ENCODE peak calls at places on chromosomes 6 and 20, in seven cellular contexts. I is brain microvascular endothelial cell, F is amniotic epithelial cell, E is NCI-H1417, W is Right ventricle myocardium inferior, L is breast epithelium, J is GM03348. M is an unnamed sample.
A peak's percentile ranks its signal among the peaks of the same experiment; 100 is the strongest.

GRCh38 chr6:156807028-156807427 is 29.9 kb downstream of the ARID1B start:
- DNase-seq in I (no peak), F (no peak), E (no peak), W (no peak), L (no peak), J (no peak), M (no peak)

GRCh38 chr20:24991897-24992419 is 593 bp downstream of the APMAP start:
- DNase-seq in I (peak; percentile 4), F (peak; percentile 7), E (no peak), W (no peak), L (no peak), J (peak; percentile 61), M (no peak)

GRCh38 chr6:44481056-44481455 is 93.5 kb downstream of the CDC5L start:
- DNase-seq in I (no peak), F (no peak), E (no peak), W (no peak), L (no peak), J (no peak), M (no peak)

GRCh38 chr6:108566406-108566805 is 5.7 kb downstream of the FOXO3 start:
- DNase-seq in I (no peak), F (no peak), E (no peak), W (no peak), L (no peak), J (no peak), M (no peak)

GRCh38 chr6:149855040-149855654 is 9.0 kb downstream of the LRP11 start:
- DNase-seq in I (peak; percentile 92), F (peak; percentile 91), E (no peak), W (no peak), L (no peak), J (no peak), M (no peak)

GRCh38 chr20:60255866-60256265 is 297.6 kb downstream of the CDH26 start:
- DNase-seq in I (no peak), F (no peak), E (no peak), W (no peak), L (no peak), J (no peak), M (no peak)

GRCh38 chr6:156933201-156934053 is 156.2 kb downstream of the ARID1B start:
- DNase-seq in I (no peak), F (no peak), E (peak; percentile 76), W (no peak), L (peak; percentile 34), J (no peak), M (no peak)

GRCh38 chr20:61587910-61588309 is 335.8 kb downstream of the CDH4 start:
- DNase-seq in I (no peak), F (no peak), E (no peak), W (no peak), L (no peak), J (no peak), M (no peak)

GRCh38 chr6:82980086-82980485 is 85.6 kb downstream of the UBE3D start:
- DNase-seq in I (no peak), F (peak; percentile 86), E (no peak), W (no peak), L (no peak), J (no peak), M (no peak)

GRCh38 chr20:60553095-60553494 is 594.9 kb downstream of the CDH26 start:
- DNase-seq in I (no peak), F (no peak), E (no peak), W (no peak), L (no peak), J (no peak), M (no peak)

GRCh38 chr6:72755752-72756151 is 133.9 kb downstream of the KCNQ5 start:
- DNase-seq in I (peak; percentile 4), F (no peak), E (no peak), W (no peak), L (no peak), J (no peak), M (no peak)

GRCh38 chr6:130913119-130913518 is 85.9 kb downstream of the SMLR1 start:
- DNase-seq in I (no peak), F (no peak), E (no peak), W (no peak), L (no peak), J (no peak), M (no peak)

GRCh38 chr6:35259946-35260626 is 551 bp downstream of the ZNF76 start:
- DNase-seq in I (no peak), F (peak; percentile 48), E (no peak), W (peak; percentile 86), L (peak; percentile 59), J (peak; percentile 82), M (peak; percentile 27)

GRCh38 chr20:10561302-10561701 is 112.5 kb downstream of the JAG1 start:
- DNase-seq in I (no peak), F (no peak), E (no peak), W (no peak), L (no peak), J (no peak), M (no peak)

GRCh38 chr6:74574794-74575193 is 631.1 kb downstream of the COL12A1 start:
- DNase-seq in I (peak; percentile 36), F (peak; percentile 52), E (no peak), W (no peak), L (no peak), J (no peak), M (peak; percentile 16)

GRCh38 chr6:167141667-167142432 is 15.9 kb downstream of the GPR31 start:
- DNase-seq in I (no peak), F (peak; percentile 3), E (peak; percentile 62), W (peak; percentile 75), L (no peak), J (no peak), M (no peak)

GRCh38 chr20:61519488-61519887 is 267.4 kb downstream of the CDH4 start:
- DNase-seq in I (no peak), F (no peak), E (no peak), W (no peak), L (no peak), J (no peak), M (no peak)

GRCh38 chr20:37397076-37397953 is 51.4 kb downstream of the SRC start:
- DNase-seq in I (no peak), F (no peak), E (no peak), W (peak; percentile 71), L (no peak), J (no peak), M (no peak)

GRCh38 chr20:20413801-20414200 is 45.9 kb downstream of the INSM1 start:
- DNase-seq in I (no peak), F (no peak), E (peak; percentile 48), W (no peak), L (no peak), J (no peak), M (no peak)

GRCh38 chr6:11223296-11223695 is 9.2 kb downstream of the NEDD9 start:
- DNase-seq in I (no peak), F (no peak), E (no peak), W (no peak), L (peak; percentile 67), J (no peak), M (no peak)

GRCh38 chr6:72826744-72827438 is 205.0 kb downstream of the KCNQ5 start:
- DNase-seq in I (peak; percentile 50), F (peak; percentile 84), E (no peak), W (no peak), L (no peak), J (no peak), M (no peak)

GRCh38 chr6:11976489-11976888 is 35.6 kb upstream of the HIVEP1 start:
- DNase-seq in I (no peak), F (no peak), E (no peak), W (no peak), L (no peak), J (no peak), M (no peak)

GRCh38 chr20:63064745-63065711 is 58.3 kb upstream of the BHLHE23 start:
- DNase-seq in I (no peak), F (no peak), E (no peak), W (no peak), L (no peak), J (no peak), M (no peak)

GRCh38 chr20:31721408-31722332 is 998 bp downstream of the BCL2L1 start:
- DNase-seq in I (no peak), F (no peak), E (peak; percentile 42), W (no peak), L (no peak), J (no peak), M (no peak)

M was measured in NCI-H1694.